ENCODE peak calls at places on chromosomes 6 and 20, in seven cellular contexts. A, D, F, W, U, X and S are unnamed samples.

GRCh38 chr6:167668019-167668753 is 158.5 kb upstream of the AFDN start:
- DNase-seq in D (no peak), X (no peak), U (no peak), F (no peak), W (no peak), A (no peak), S (no peak)

GRCh38 chr6:144283781-144284473 is 1.2 kb upstream of the UTRN start:
- DNase-seq in D (no peak), U (no peak), X (no peak), W (no peak), A (no peak), F (no peak), S (peak)

GRCh38 chr6:20991910-20992309 is 457.7 kb downstream of the CDKAL1 start:
- DNase-seq in W (no peak), U (no peak), X (no peak), F (no peak), A (no peak), D (no peak), S (no peak)

GRCh38 chr20:24489631-24490260 is 20.3 kb downstream of the SYNDIG1 start:
- DNase-seq in F (no peak), X (no peak), U (no peak), A (no peak), W (no peak), D (no peak), S (no peak)

GRCh38 chr6:149202967-149203366 is 114.5 kb upstream of the TAB2 start:
- DNase-seq in F (no peak), A (no peak), X (no peak), U (no peak), W (no peak), D (no peak), S (no peak)

GRCh38 chr6:33949877-33950831 is 146.4 kb upstream of the MLN start:
- DNase-seq in X (no peak), D (no peak), A (peak), U (no peak), W (no peak), F (no peak), S (no peak)

GRCh38 chr6:25253371-25253770 is 25.8 kb upstream of the CARMIL1 start:
- DNase-seq in X (peak), F (no peak), A (no peak), U (no peak), D (no peak), W (no peak), S (no peak)

GRCh38 chr20:10219452-10219791 is 792 bp downstream of the SNAP25 start:
- DNase-seq in D (peak), W (peak), A (peak), U (peak), X (peak), F (no peak), S (peak)

GRCh38 chr6:167044696-167045095 is 45.5 kb downstream of the CEP43 start:
- DNase-seq in X (no peak), W (no peak), D (no peak), U (no peak), A (no peak), F (no peak), S (no peak)

GRCh38 chr20:17856024-17856564 is 112.5 kb downstream of the SNX5 start:
- DNase-seq in U (no peak), F (no peak), X (no peak), W (no peak), D (no peak), A (no peak), S (no peak)

GRCh38 chr6:4134841-4135664 is at the start of gene ECI2:
- DNase-seq in U (no peak), A (peak), D (peak), W (peak), F (no peak), X (peak), S (peak)

GRCh38 chr6:109079981-109080380 is 14.7 kb downstream of the SESN1 start:
- DNase-seq in U (no peak), X (no peak), D (no peak), W (no peak), F (no peak), A (no peak), S (no peak)

GRCh38 chr6:89951574-89952360 is 57.5 kb downstream of the GJA10 start:
- DNase-seq in A (no peak), U (peak), D (no peak), W (no peak), X (peak), F (no peak), S (peak)

GRCh38 chr6:53426544-53427270 is 78.0 kb upstream of the ELOVL5 start:
- DNase-seq in D (no peak), X (no peak), A (no peak), U (no peak), F (no peak), W (no peak), S (no peak)

GRCh38 chr20:46145646-46146045 is 27.5 kb downstream of the CD40 start:
- DNase-seq in U (no peak), D (no peak), A (no peak), W (no peak), X (peak), F (no peak), S (no peak)

GRCh38 chr6:114419175-114419574 is 76.4 kb upstream of the HS3ST5 start:
- DNase-seq in A (no peak), X (no peak), U (no peak), W (no peak), D (no peak), F (no peak), S (no peak)

GRCh38 chr20:35663516-35663812 is 1.2 kb downstream of the CPNE1 start:
- DNase-seq in U (no peak), D (no peak), A (no peak), F (no peak), W (peak), X (no peak), S (no peak)

GRCh38 chr6:167747152-167747427 is 79.6 kb upstream of the AFDN start:
- DNase-seq in X (no peak), U (no peak), W (no peak), A (no peak), D (no peak), F (no peak), S (no peak)

GRCh38 chr20:12722096-12722495 is 286.7 kb upstream of the SPTLC3 start:
- DNase-seq in F (no peak), A (no peak), W (no peak), X (no peak), D (no peak), U (no peak), S (peak)

GRCh38 chr6:53032853-53033252 is 32.4 kb upstream of the FBXO9 start:
- DNase-seq in X (no peak), W (no peak), F (no peak), D (no peak), A (no peak), U (no peak), S (no peak)

GRCh38 chr6:7085911-7086310 is 21.9 kb upstream of the RREB1 start:
- DNase-seq in X (no peak), F (no peak), D (no peak), U (no peak), A (no peak), W (no peak), S (no peak)

GRCh38 chr6:128508588-128509296 is 11.7 kb downstream of the PTPRK start:
- DNase-seq in D (peak), A (no peak), X (no peak), F (no peak), W (peak), U (no peak), S (peak)

GRCh38 chr20:33811763-33812672 is 870 bp downstream of the CHMP4B start:
- DNase-seq in W (peak), U (no peak), A (peak), F (peak), X (peak), D (peak), S (peak)

GRCh38 chr6:129197154-129197553 is 314.2 kb downstream of the LAMA2 start:
- DNase-seq in U (no peak), A (no peak), F (no peak), X (no peak), W (no peak), D (no peak), S (no peak)

GRCh38 chr20:11845311-11845710 is 72.4 kb upstream of the BTBD3 start:
- DNase-seq in A (no peak), F (no peak), D (no peak), W (no peak), U (no peak), X (no peak), S (no peak)

GRCh38 chr6:125432014-125432413 is 130.2 kb upstream of the HDDC2 start:
- DNase-seq in X (no peak), D (no peak), U (no peak), A (no peak), F (no peak), W (no peak), S (no peak)

GRCh38 chr20:45368221-45368980 is 5.4 kb downstream of the SYS1 start:
- DNase-seq in F (no peak), X (no peak), W (no peak), D (no peak), U (no peak), A (no peak), S (no peak)

GRCh38 chr6:130674604-130675003 is 152.6 kb upstream of the SMLR1 start:
- DNase-seq in W (no peak), U (no peak), F (no peak), A (no peak), X (no peak), D (no peak), S (no peak)

GRCh38 chr6:6315660-6316059 is 4.8 kb downstream of the F13A1 start:
- DNase-seq in F (peak), D (no peak), U (peak), W (no peak), X (no peak), A (no peak), S (peak)

GRCh38 chr6:36118550-36119107 is 11.7 kb upstream of the MAPK13 start:
- DNase-seq in W (peak), U (no peak), A (no peak), F (no peak), D (no peak), X (no peak), S (peak)

GRCh38 chr6:104969785-104970581 is 13.1 kb downstream of the LIN28B start:
- DNase-seq in U (no peak), W (no peak), D (peak), A (no peak), X (no peak), F (no peak), S (no peak)

GRCh38 chr6:46490425-46491200 is 636 bp downstream of the RCAN2 start:
- DNase-seq in D (peak), A (no peak), F (no peak), W (no peak), X (no peak), U (peak), S (peak)

GRCh38 chr6:50141100-50141499 is 91.4 kb upstream of the DEFB112 start:
- DNase-seq in D (no peak), A (no peak), U (no peak), X (no peak), F (no peak), W (no peak), S (no peak)

GRCh38 chr6:67541591-67541990 is 1093.5 kb upstream of the ADGRB3 start:
- DNase-seq in U (no peak), D (no peak), F (no peak), A (no peak), W (no peak), X (no peak), S (no peak)